ENCODE peak calls at places on chromosomes 3 and 15, in ten cellular contexts. Q is T-helper 17 cell; G is stimulated activated naive CD4-positive, alpha-beta T cell; U is retina; R is AG04450; Y is AG08396; W is LoVo; X is natural killer cell; T is glomerular endothelial cell; A is stimulated activated CD4-positive, alpha-beta T cell treated with anti-CD3 and anti-CD28 coated beads, Interleukin-2, amount 100 ng/mL, for 4 hours. B is an unnamed sample.

GRCh38 chr15:81653259-81653658 is 279.2 kb upstream of the TMC3 start:
- DNase-seq in Y (no peak), A (no peak), X (no peak), R (no peak), W (no peak), Q (no peak), U (no peak), G (no peak), T (no peak), B (no peak)

GRCh38 chr15:61130945-61131597 is 98.0 kb downstream of the RORA start:
- DNase-seq in G (no peak), W (no peak), T (no peak), U (no peak), X (no peak), Y (no peak), A (no peak), Q (no peak), R (no peak), B (no peak)

GRCh38 chr3:78754066-78754743 is 1013.6 kb downstream of the ROBO1 start:
- DNase-seq in Y (peak), T (no peak), Q (no peak), X (no peak), R (peak), U (no peak), A (no peak), G (no peak), W (no peak), B (peak)

GRCh38 chr15:67093146-67093874 is 27.9 kb downstream of the SMAD3 start:
- DNase-seq in R (no peak), X (no peak), Q (no peak), A (no peak), Y (no peak), T (no peak), G (no peak), U (no peak), W (no peak), B (no peak)

GRCh38 chr3:123636431-123636841 is 51.6 kb upstream of the HACD2 start:
- DNase-seq in X (no peak), U (peak), Y (no peak), G (no peak), A (no peak), W (no peak), Q (no peak), R (no peak), T (no peak), B (no peak)

GRCh38 chr15:68400066-68400456 is 31.9 kb downstream of the ITGA11 start:
- DNase-seq in X (no peak), R (no peak), G (no peak), Q (no peak), Y (no peak), A (no peak), U (no peak), W (peak), T (no peak), B (no peak)

GRCh38 chr15:97909291-97909891 is 51.1 kb upstream of the ARRDC4 start:
- DNase-seq in R (peak), A (peak), Y (peak), Q (no peak), W (peak), X (peak), G (peak), T (peak), U (peak), B (peak)

GRCh38 chr3:14533457-14533958 is 6.6 kb downstream of the GRIP2 start:
- DNase-seq in R (no peak), Q (no peak), T (no peak), Y (no peak), X (no peak), G (no peak), U (no peak), W (no peak), A (no peak), B (no peak)

GRCh38 chr15:85463976-85464375 is 83.6 kb downstream of the AKAP13 start:
- DNase-seq in U (no peak), Y (no peak), G (no peak), X (no peak), R (no peak), T (no peak), A (no peak), W (no peak), Q (no peak), B (no peak)

GRCh38 chr15:81516461-81516860 is 142.4 kb upstream of the TMC3 start:
- DNase-seq in Y (peak), G (no peak), T (no peak), U (no peak), A (no peak), X (no peak), Q (no peak), W (no peak), R (no peak), B (peak)

GRCh38 chr15:50506121-50506520 is 40.3 kb downstream of the USP50 start:
- DNase-seq in Q (no peak), G (no peak), U (peak), A (no peak), T (no peak), Y (no peak), W (no peak), X (no peak), R (no peak), B (no peak)

GRCh38 chr3:13194285-13195209 is 121.3 kb upstream of the IQSEC1 start:
- DNase-seq in X (no peak), Y (no peak), R (no peak), Q (no peak), T (no peak), W (no peak), A (no peak), U (peak), G (no peak), B (no peak)

GRCh38 chr3:48435774-48436476 is 4.0 kb downstream of the CCDC51 start:
- DNase-seq in Q (peak), Y (peak), R (peak), W (peak), G (peak), X (peak), A (peak), T (peak), U (peak), B (peak)

GRCh38 chr3:123365450-123366143 is 83.3 kb downstream of the ADCY5 start:
- DNase-seq in Q (no peak), U (no peak), A (no peak), R (no peak), Y (no peak), T (no peak), W (peak), X (no peak), G (no peak), B (peak)

GRCh38 chr15:70617076-70617910 is 146.1 kb downstream of the UACA start:
- DNase-seq in T (no peak), R (no peak), U (no peak), W (no peak), G (no peak), Q (no peak), Y (no peak), A (no peak), X (no peak), B (no peak)

GRCh38 chr15:68389936-68390790 is 41.8 kb downstream of the ITGA11 start:
- DNase-seq in G (no peak), A (no peak), Y (no peak), R (peak), X (peak), W (no peak), T (peak), U (no peak), Q (no peak), B (peak)

GRCh38 chr3:122299222-122299621 is 25.8 kb upstream of the CSTA start:
- DNase-seq in T (no peak), G (no peak), R (no peak), X (no peak), Y (no peak), W (no peak), A (no peak), Q (no peak), U (no peak), B (no peak)

GRCh38 chr3:187025656-187026320 is 95.5 kb downstream of the ST6GAL1 start:
- DNase-seq in U (peak), R (no peak), A (no peak), G (no peak), X (no peak), T (no peak), Y (no peak), W (no peak), Q (no peak), B (no peak)

GRCh38 chr15:29044506-29044905 is 158.7 kb downstream of the APBA2 start:
- DNase-seq in X (no peak), Q (no peak), Y (no peak), T (no peak), G (no peak), U (no peak), W (no peak), R (no peak), A (no peak), B (no peak)

GRCh38 chr3:65953881-65954733 is 84.6 kb downstream of the MAGI1 start:
- DNase-seq in X (no peak), U (no peak), Y (no peak), W (peak), G (no peak), A (no peak), T (no peak), R (no peak), Q (no peak), B (no peak)

GRCh38 chr15:62648954-62649353 is 393.6 kb upstream of the TPM1 start:
- DNase-seq in R (no peak), Y (no peak), Q (no peak), G (no peak), T (no peak), X (no peak), U (no peak), W (no peak), A (no peak), B (no peak)

GRCh38 chr3:176359211-176359610 is 838.1 kb downstream of the TBL1XR1 start:
- DNase-seq in X (no peak), T (no peak), R (no peak), Q (no peak), A (no peak), G (no peak), W (no peak), Y (no peak), U (no peak), B (peak)

GRCh38 chr3:115423170-115423569 is 200.1 kb upstream of the GAP43 start:
- DNase-seq in U (no peak), X (no peak), G (no peak), R (no peak), Y (no peak), W (no peak), Q (no peak), A (no peak), T (no peak), B (no peak)

GRCh38 chr3:50154840-50155490 is at the start of gene SEMA3F:
- DNase-seq in W (peak), Y (peak), Q (peak), A (peak), X (peak), R (no peak), U (peak), G (peak), T (no peak), B (peak)